ENCODE peak calls at places on chromosome 14, in ten cellular contexts. One of them, this sample, is unnamed.

GRCh38 chr14:81446279-81447007 is 46.3 kb upstream of the STON2 start:
- DNase-seq in HCT116: no peak
- DNase-seq in neural progenitor cell: peak; percentile 18
- DNase-seq in endothelial cell of umbilical vein: no peak
- DNase-seq in IMR-90: no peak
- DNase-seq in GM23248: no peak
- DNase-seq in astrocyte: no peak
- DNase-seq in OCI-LY7: no peak
- DNase-seq in SK-N-SH: no peak
- DNase-seq in HepG2: no peak
- DNase-seq in this sample: no peak

GRCh38 chr14:31206536-31207286 is 882 bp downstream of the HECTD1 start:
- DNase-seq in astrocyte: peak; percentile 25
- DNase-seq in HCT116: no peak
- DNase-seq in HepG2: peak; percentile 50
- DNase-seq in OCI-LY7: peak; percentile 69
- DNase-seq in IMR-90: no peak
- DNase-seq in endothelial cell of umbilical vein: peak; percentile 40
- DNase-seq in SK-N-SH: peak; percentile 66
- DNase-seq in GM23248: peak; percentile 66
- DNase-seq in neural progenitor cell: peak; percentile 43
- DNase-seq in this sample: peak; percentile 83

GRCh38 chr14:76961631-76962302 is 66.7 kb downstream of the IRF2BPL start:
- DNase-seq in SK-N-SH: no peak
- DNase-seq in OCI-LY7: peak; percentile 91
- DNase-seq in neural progenitor cell: peak; percentile 83
- DNase-seq in HCT116: peak; percentile 98
- DNase-seq in astrocyte: peak; percentile 98
- DNase-seq in HepG2: peak; percentile 94
- DNase-seq in endothelial cell of umbilical vein: peak; percentile 91
- DNase-seq in GM23248: peak; percentile 97
- DNase-seq in IMR-90: peak; percentile 97
- DNase-seq in this sample: peak; percentile 97

GRCh38 chr14:88868558-88869159 is 44.2 kb downstream of the TTC8 start:
- DNase-seq in IMR-90: peak; percentile 23
- DNase-seq in endothelial cell of umbilical vein: peak; percentile 32
- DNase-seq in SK-N-SH: peak; percentile 5
- DNase-seq in HCT116: peak; percentile 24
- DNase-seq in OCI-LY7: peak; percentile 21
- DNase-seq in HepG2: peak; percentile 12
- DNase-seq in GM23248: peak; percentile 35
- DNase-seq in neural progenitor cell: no peak
- DNase-seq in astrocyte: peak; percentile 5
- DNase-seq in this sample: peak; percentile 46

GRCh38 chr14:78835052-78835451 is 664.9 kb downstream of the NRXN3 start:
- DNase-seq in neural progenitor cell: no peak
- DNase-seq in OCI-LY7: no peak
- DNase-seq in HCT116: no peak
- DNase-seq in HepG2: no peak
- DNase-seq in endothelial cell of umbilical vein: no peak
- DNase-seq in GM23248: no peak
- DNase-seq in IMR-90: no peak
- DNase-seq in SK-N-SH: no peak
- DNase-seq in astrocyte: no peak
- DNase-seq in this sample: peak; percentile 21

GRCh38 chr14:64400829-64401459 is 12.8 kb downstream of the MTHFD1 start:
- DNase-seq in HCT116: no peak
- DNase-seq in astrocyte: no peak
- DNase-seq in endothelial cell of umbilical vein: no peak
- DNase-seq in GM23248: peak; percentile 12
- DNase-seq in HepG2: no peak
- DNase-seq in IMR-90: no peak
- DNase-seq in OCI-LY7: no peak
- DNase-seq in neural progenitor cell: no peak
- DNase-seq in SK-N-SH: no peak
- DNase-seq in this sample: no peak

GRCh38 chr14:100288382-100289185 is 17.7 kb downstream of the SLC25A29 start:
- DNase-seq in IMR-90: peak; percentile 16
- DNase-seq in OCI-LY7: no peak
- DNase-seq in astrocyte: no peak
- DNase-seq in GM23248: peak; percentile 48
- DNase-seq in SK-N-SH: peak; percentile 34
- DNase-seq in HCT116: no peak
- DNase-seq in endothelial cell of umbilical vein: no peak
- DNase-seq in HepG2: no peak
- DNase-seq in neural progenitor cell: no peak
- DNase-seq in this sample: no peak

GRCh38 chr14:103819503-103820307 is 27.7 kb downstream of the PPP1R13B start:
- DNase-seq in neural progenitor cell: peak; percentile 61
- DNase-seq in HCT116: no peak
- DNase-seq in OCI-LY7: no peak
- DNase-seq in endothelial cell of umbilical vein: peak; percentile 30
- DNase-seq in IMR-90: no peak
- DNase-seq in GM23248: peak; percentile 56
- DNase-seq in SK-N-SH: peak; percentile 24
- DNase-seq in HepG2: peak; percentile 63
- DNase-seq in astrocyte: no peak
- DNase-seq in this sample: no peak

GRCh38 chr14:31457665-31458659 is 656 bp upstream of the DTD2 start:
- DNase-seq in SK-N-SH: no peak
- DNase-seq in endothelial cell of umbilical vein: no peak
- DNase-seq in HCT116: no peak
- DNase-seq in astrocyte: no peak
- DNase-seq in HepG2: peak; percentile 93
- DNase-seq in OCI-LY7: no peak
- DNase-seq in GM23248: no peak
- DNase-seq in neural progenitor cell: peak; percentile 4
- DNase-seq in IMR-90: no peak
- DNase-seq in this sample: no peak

GRCh38 chr14:92495041-92495440 is 18.5 kb upstream of the RIN3 start:
- DNase-seq in endothelial cell of umbilical vein: no peak
- DNase-seq in OCI-LY7: no peak
- DNase-seq in neural progenitor cell: peak; percentile 11
- DNase-seq in GM23248: peak; percentile 48
- DNase-seq in SK-N-SH: no peak
- DNase-seq in IMR-90: peak; percentile 81
- DNase-seq in HCT116: no peak
- DNase-seq in HepG2: no peak
- DNase-seq in astrocyte: no peak
- DNase-seq in this sample: no peak

GRCh38 chr14:90023176-90023896 is 38.5 kb upstream of the KCNK13 start:
- DNase-seq in endothelial cell of umbilical vein: no peak
- DNase-seq in IMR-90: peak; percentile 31
- DNase-seq in HCT116: no peak
- DNase-seq in HepG2: no peak
- DNase-seq in GM23248: peak; percentile 16
- DNase-seq in neural progenitor cell: no peak
- DNase-seq in SK-N-SH: no peak
- DNase-seq in OCI-LY7: no peak
- DNase-seq in astrocyte: peak; percentile 78
- DNase-seq in this sample: no peak

GRCh38 chr14:94343238-94343637 is 20.1 kb upstream of the SERPINA6 start:
- DNase-seq in HepG2: no peak
- DNase-seq in endothelial cell of umbilical vein: no peak
- DNase-seq in GM23248: no peak
- DNase-seq in neural progenitor cell: no peak
- DNase-seq in astrocyte: no peak
- DNase-seq in IMR-90: no peak
- DNase-seq in OCI-LY7: no peak
- DNase-seq in SK-N-SH: no peak
- DNase-seq in HCT116: no peak
- DNase-seq in this sample: no peak
- H3K4me1 ChIP-seq in HepG2: peaks cover 94% of the 10 kb centered on the region
- H3K4me1 ChIP-seq in endothelial cell of umbilical vein: no peaks in the 10 kb centered on the region
- H3K4me1 ChIP-seq in GM23248: peaks cover 32% of the 10 kb centered on the region
- H3K4me1 ChIP-seq in neural progenitor cell: no peaks in the 10 kb centered on the region
- H3K4me1 ChIP-seq in astrocyte: peaks cover 27% of the 10 kb centered on the region
- H3K4me1 ChIP-seq in IMR-90: peaks cover 8% of the 10 kb centered on the region
- H3K4me1 ChIP-seq in OCI-LY7: no peaks in the 10 kb centered on the region
- H3K4me1 ChIP-seq in SK-N-SH: no peaks in the 10 kb centered on the region
- H3K4me1 ChIP-seq in HCT116: peaks cover 54% of the 10 kb centered on the region
- H3K4me1 ChIP-seq in this sample: peaks cover 7% of the 10 kb centered on the region

DNA sequence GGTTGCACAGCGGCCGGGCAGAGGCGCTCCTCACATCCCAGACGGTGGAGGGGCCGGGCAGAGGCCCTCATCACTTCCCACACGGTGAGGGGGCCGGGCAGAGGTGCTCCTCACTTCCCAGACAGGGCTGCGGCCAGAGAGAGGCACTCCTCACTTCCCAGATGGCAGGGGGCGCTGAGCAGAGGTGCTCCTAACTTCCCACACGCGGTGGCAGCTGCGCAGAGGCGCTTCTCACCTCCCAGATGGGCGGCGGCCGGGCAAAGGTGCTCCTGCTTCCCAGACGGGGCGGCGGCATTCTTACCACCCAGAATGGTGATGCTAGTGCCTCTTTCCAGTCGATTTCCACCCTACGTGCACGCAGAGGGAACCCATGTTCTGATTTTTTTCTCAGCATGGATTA is 304.4 kb downstream of the RGS6 start:
- DNase-seq in endothelial cell of umbilical vein: no peak
- DNase-seq in OCI-LY7: no peak
- DNase-seq in GM23248: no peak
- DNase-seq in astrocyte: no peak
- DNase-seq in HepG2: no peak
- DNase-seq in SK-N-SH: no peak
- DNase-seq in IMR-90: no peak
- DNase-seq in HCT116: no peak
- DNase-seq in neural progenitor cell: no peak
- DNase-seq in this sample: no peak
- H4K20me1 ChIP-seq in endothelial cell of umbilical vein: no peaks in the 10 kb centered on the region
- H4K20me1 ChIP-seq in OCI-LY7: no peaks in the 10 kb centered on the region
- H4K20me1 ChIP-seq in GM23248: no peaks in the 10 kb centered on the region
- H4K20me1 ChIP-seq in astrocyte: no peaks in the 10 kb centered on the region
- H4K20me1 ChIP-seq in HepG2: no peaks in the 10 kb centered on the region
- H4K20me1 ChIP-seq in SK-N-SH: no peaks in the 10 kb centered on the region
- H4K20me1 ChIP-seq in IMR-90: no peaks in the 10 kb centered on the region
- H4K20me1 ChIP-seq in HCT116: no peaks in the 10 kb centered on the region
- H4K20me1 ChIP-seq in neural progenitor cell: no peaks in the 10 kb centered on the region
- H4K20me1 ChIP-seq in this sample: no peaks in the 10 kb centered on the region

DNA sequence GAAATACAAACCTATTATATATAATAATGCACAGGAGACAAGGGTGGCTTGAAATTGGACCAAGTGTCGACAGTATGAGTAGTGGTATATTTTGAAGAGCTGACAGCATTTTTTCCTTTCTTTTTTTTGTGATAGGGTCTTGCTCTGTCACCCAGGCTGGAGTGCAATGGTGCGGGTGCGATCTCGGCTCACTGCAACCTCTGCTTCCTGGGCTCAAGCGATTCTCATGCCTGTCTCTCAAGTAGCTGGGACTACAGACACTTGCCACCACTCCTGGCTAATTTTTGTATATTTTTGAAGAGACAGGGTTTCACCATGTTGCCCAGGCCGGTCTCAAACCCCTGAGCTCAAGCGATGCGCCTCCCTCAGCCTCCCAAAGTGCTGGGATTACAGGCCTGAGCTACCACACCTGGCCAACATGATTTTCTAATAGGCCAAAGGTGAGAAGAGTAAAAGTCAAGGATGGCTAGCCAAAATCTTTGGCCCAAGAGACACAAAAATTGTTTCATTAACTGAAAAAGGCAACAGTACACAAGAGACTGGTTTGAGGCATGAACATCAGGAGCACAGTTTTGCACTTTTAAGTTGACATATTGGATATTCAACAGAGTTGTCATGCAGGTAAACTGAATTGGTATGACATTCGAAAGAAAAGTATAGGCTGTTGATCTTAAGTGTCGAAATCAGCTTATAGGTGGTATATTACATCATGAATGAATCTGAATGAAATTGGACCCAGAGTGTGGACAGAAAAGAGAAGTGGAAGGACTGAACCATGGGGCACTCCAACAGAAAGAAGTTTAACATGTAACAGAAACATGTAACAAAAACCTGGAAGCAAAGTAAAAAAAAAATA is 12.5 kb downstream of the HNRNPC start:
- DNase-seq in HCT116: no peak
- DNase-seq in SK-N-SH: no peak
- DNase-seq in astrocyte: no peak
- DNase-seq in endothelial cell of umbilical vein: no peak
- DNase-seq in OCI-LY7: no peak
- DNase-seq in IMR-90: no peak
- DNase-seq in neural progenitor cell: no peak
- DNase-seq in GM23248: no peak
- DNase-seq in HepG2: no peak
- DNase-seq in this sample: no peak
- H3K4me1 ChIP-seq in HCT116: peaks cover 3% of the 10 kb centered on the region
- H3K4me1 ChIP-seq in SK-N-SH: no peaks in the 10 kb centered on the region
- H3K4me1 ChIP-seq in astrocyte: peaks cover 22% of the 10 kb centered on the region
- H3K4me1 ChIP-seq in endothelial cell of umbilical vein: peaks cover 2% of the 10 kb centered on the region
- H3K4me1 ChIP-seq in OCI-LY7: peaks cover 23% of the 10 kb centered on the region
- H3K4me1 ChIP-seq in IMR-90: peaks cover 9% of the 10 kb centered on the region
- H3K4me1 ChIP-seq in neural progenitor cell: peaks cover 37% of the 10 kb centered on the region
- H3K4me1 ChIP-seq in GM23248: peaks cover 56% of the 10 kb centered on the region
- H3K4me1 ChIP-seq in HepG2: peaks cover 71% of the 10 kb centered on the region
- H3K4me1 ChIP-seq in this sample: no peaks in the 10 kb centered on the region

GRCh38 chr14:38199768-38200167 is 7.9 kb upstream of the SSTR1 start:
- DNase-seq in endothelial cell of umbilical vein: no peak
- DNase-seq in OCI-LY7: no peak
- DNase-seq in HCT116: no peak
- DNase-seq in HepG2: no peak
- DNase-seq in IMR-90: peak; percentile 72
- DNase-seq in SK-N-SH: no peak
- DNase-seq in GM23248: peak; percentile 80
- DNase-seq in astrocyte: no peak
- DNase-seq in neural progenitor cell: no peak
- DNase-seq in this sample: no peak
- H4K20me1 ChIP-seq in endothelial cell of umbilical vein: no peaks in the 10 kb centered on the region
- H4K20me1 ChIP-seq in OCI-LY7: no peaks in the 10 kb centered on the region
- H4K20me1 ChIP-seq in HCT116: no peaks in the 10 kb centered on the region
- H4K20me1 ChIP-seq in HepG2: no peaks in the 10 kb centered on the region
- H4K20me1 ChIP-seq in IMR-90: no peaks in the 10 kb centered on the region
- H4K20me1 ChIP-seq in SK-N-SH: no peaks in the 10 kb centered on the region
- H4K20me1 ChIP-seq in GM23248: no peaks in the 10 kb centered on the region
- H4K20me1 ChIP-seq in astrocyte: no peaks in the 10 kb centered on the region
- H4K20me1 ChIP-seq in neural progenitor cell: no peaks in the 10 kb centered on the region
- H4K20me1 ChIP-seq in this sample: no peaks in the 10 kb centered on the region

GRCh38 chr14:102775855-102776760 is 1.1 kb upstream of the TRAF3 start:
- DNase-seq in astrocyte: peak; percentile 77
- DNase-seq in endothelial cell of umbilical vein: peak; percentile 51
- DNase-seq in IMR-90: peak; percentile 80
- DNase-seq in HCT116: no peak
- DNase-seq in HepG2: peak; percentile 43
- DNase-seq in OCI-LY7: no peak
- DNase-seq in neural progenitor cell: no peak
- DNase-seq in SK-N-SH: no peak
- DNase-seq in GM23248: peak; percentile 90
- DNase-seq in this sample: peak; percentile 91
- H3K4me1 ChIP-seq in astrocyte: peaks cover 32% of the 10 kb centered on the region
- H3K4me1 ChIP-seq in endothelial cell of umbilical vein: peaks cover 16% of the 10 kb centered on the region
- H3K4me1 ChIP-seq in IMR-90: peaks cover 14% of the 10 kb centered on the region
- H3K4me1 ChIP-seq in HCT116: peaks cover 39% of the 10 kb centered on the region
- H3K4me1 ChIP-seq in HepG2: peaks cover 67% of the 10 kb centered on the region
- H3K4me1 ChIP-seq in OCI-LY7: peaks cover 12% of the 10 kb centered on the region
- H3K4me1 ChIP-seq in neural progenitor cell: peaks cover 10% of the 10 kb centered on the region
- H3K4me1 ChIP-seq in SK-N-SH: peaks cover 26% of the 10 kb centered on the region
- H3K4me1 ChIP-seq in GM23248: peaks cover 18% of the 10 kb centered on the region
- H3K4me1 ChIP-seq in this sample: peaks cover 59% of the 10 kb centered on the region

DNA sequence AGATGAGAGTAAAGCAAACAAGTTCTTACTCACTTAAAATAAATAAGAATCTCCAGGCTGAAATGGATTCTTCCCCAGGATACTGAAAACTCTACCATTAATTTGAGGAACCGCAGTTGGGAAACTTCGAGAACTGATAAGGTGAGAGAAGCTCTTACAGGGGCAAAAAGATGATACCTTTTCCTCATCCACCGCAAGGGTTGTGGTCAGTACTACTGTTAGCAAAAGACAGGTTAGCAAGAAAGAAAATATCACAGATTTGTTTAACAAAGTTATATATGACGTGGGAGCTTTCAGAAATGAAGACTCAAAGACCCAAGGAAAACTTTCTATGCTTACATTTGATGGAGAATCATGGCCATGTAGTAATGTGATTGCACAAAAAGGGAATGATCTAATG is 441.6 kb downstream of the PCNX1 start:
- DNase-seq in IMR-90: no peak
- DNase-seq in OCI-LY7: no peak
- DNase-seq in neural progenitor cell: no peak
- DNase-seq in astrocyte: no peak
- DNase-seq in GM23248: no peak
- DNase-seq in SK-N-SH: no peak
- DNase-seq in endothelial cell of umbilical vein: no peak
- DNase-seq in HepG2: no peak
- DNase-seq in HCT116: no peak
- DNase-seq in this sample: no peak
- H4K20me1 ChIP-seq in IMR-90: peaks cover 13% of the 10 kb centered on the region
- H4K20me1 ChIP-seq in OCI-LY7: no peaks in the 10 kb centered on the region
- H4K20me1 ChIP-seq in neural progenitor cell: peaks cover 13% of the 10 kb centered on the region
- H4K20me1 ChIP-seq in astrocyte: peaks cover 57% of the 10 kb centered on the region
- H4K20me1 ChIP-seq in GM23248: peaks cover 5% of the 10 kb centered on the region
- H4K20me1 ChIP-seq in SK-N-SH: peaks cover 5% of the 10 kb centered on the region
- H4K20me1 ChIP-seq in endothelial cell of umbilical vein: no peaks in the 10 kb centered on the region
- H4K20me1 ChIP-seq in HepG2: no peaks in the 10 kb centered on the region
- H4K20me1 ChIP-seq in HCT116: no peaks in the 10 kb centered on the region
- H4K20me1 ChIP-seq in this sample: peaks cover 36% of the 10 kb centered on the region

This sample was measured in Karpas-422.